ENCODE peak calls at places on chromosomes 16 and 17, in nine cellular contexts. One of them, this sample, is unnamed.
A peak's percentile ranks its signal among the peaks of the same experiment; 100 is the strongest.

GRCh38 chr16:49701867-49702494 is 153.9 kb downstream of the ZNF423 start:
- DNase-seq in neural progenitor cell: peak; percentile 90
- DNase-seq in IMR-90: no peak
- DNase-seq in CD8-positive, alpha-beta T cell: no peak
- DNase-seq in cardiac muscle cell: peak; percentile 94
- DNase-seq in A673: peak; percentile 99
- DNase-seq in nephron progenitor cell: peak; percentile 67
- DNase-seq in HL-60: no peak
- DNase-seq in H1: peak; percentile 74
- DNase-seq in this sample: no peak

GRCh38 chr17:83093506-83093905 is 14.1 kb downstream of the METRNL start:
- DNase-seq in A673: no peak
- DNase-seq in CD8-positive, alpha-beta T cell: no peak
- DNase-seq in neural progenitor cell: no peak
- DNase-seq in H1: no peak
- DNase-seq in cardiac muscle cell: no peak
- DNase-seq in nephron progenitor cell: no peak
- DNase-seq in IMR-90: no peak
- DNase-seq in HL-60: no peak
- DNase-seq in this sample: no peak

GRCh38 chr16:20323591-20324117 is 3.7 kb downstream of the GP2 start:
- DNase-seq in nephron progenitor cell: no peak
- DNase-seq in neural progenitor cell: no peak
- DNase-seq in HL-60: no peak
- DNase-seq in H1: no peak
- DNase-seq in cardiac muscle cell: no peak
- DNase-seq in IMR-90: no peak
- DNase-seq in A673: no peak
- DNase-seq in CD8-positive, alpha-beta T cell: no peak
- DNase-seq in this sample: no peak

GRCh38 chr16:14199624-14200023 is 128.5 kb downstream of the MRTFB start:
- DNase-seq in cardiac muscle cell: no peak
- DNase-seq in A673: no peak
- DNase-seq in neural progenitor cell: no peak
- DNase-seq in CD8-positive, alpha-beta T cell: no peak
- DNase-seq in IMR-90: peak; percentile 27
- DNase-seq in nephron progenitor cell: no peak
- DNase-seq in H1: no peak
- DNase-seq in HL-60: no peak
- DNase-seq in this sample: no peak

GRCh38 chr17:45950888-45951287 is 48.2 kb upstream of the STH start:
- DNase-seq in nephron progenitor cell: no peak
- DNase-seq in neural progenitor cell: no peak
- DNase-seq in IMR-90: no peak
- DNase-seq in CD8-positive, alpha-beta T cell: no peak
- DNase-seq in H1: no peak
- DNase-seq in cardiac muscle cell: no peak
- DNase-seq in A673: no peak
- DNase-seq in HL-60: no peak
- DNase-seq in this sample: no peak

GRCh38 chr16:27450836-27451341 is 48.9 kb downstream of the IL21R start:
- DNase-seq in HL-60: no peak
- DNase-seq in neural progenitor cell: no peak
- DNase-seq in H1: no peak
- DNase-seq in CD8-positive, alpha-beta T cell: no peak
- DNase-seq in A673: no peak
- DNase-seq in nephron progenitor cell: no peak
- DNase-seq in IMR-90: no peak
- DNase-seq in cardiac muscle cell: no peak
- DNase-seq in this sample: no peak

GRCh38 chr17:17021194-17021863 is 20.9 kb upstream of the MPRIP start:
- DNase-seq in A673: peak; percentile 87
- DNase-seq in IMR-90: no peak
- DNase-seq in CD8-positive, alpha-beta T cell: no peak
- DNase-seq in neural progenitor cell: peak; percentile 82
- DNase-seq in H1: no peak
- DNase-seq in cardiac muscle cell: peak; percentile 57
- DNase-seq in nephron progenitor cell: no peak
- DNase-seq in HL-60: no peak
- DNase-seq in this sample: no peak

GRCh38 chr17:205817-206216 is 24.4 kb upstream of the DOC2B start:
- DNase-seq in CD8-positive, alpha-beta T cell: no peak
- DNase-seq in neural progenitor cell: no peak
- DNase-seq in HL-60: no peak
- DNase-seq in IMR-90: no peak
- DNase-seq in nephron progenitor cell: no peak
- DNase-seq in A673: no peak
- DNase-seq in cardiac muscle cell: no peak
- DNase-seq in H1: no peak
- DNase-seq in this sample: no peak

GRCh38 chr17:31321481-31321880 is at the start of gene EVI2A:
- DNase-seq in IMR-90: peak; percentile 88
- DNase-seq in cardiac muscle cell: no peak
- DNase-seq in A673: peak; percentile 57
- DNase-seq in HL-60: peak; percentile 81
- DNase-seq in neural progenitor cell: peak; percentile 3
- DNase-seq in CD8-positive, alpha-beta T cell: peak; percentile 73
- DNase-seq in H1: no peak
- DNase-seq in nephron progenitor cell: no peak
- DNase-seq in this sample: peak; percentile 59

GRCh38 chr16:72372646-72373045 is 200.7 kb upstream of the PMFBP1 start:
- DNase-seq in HL-60: no peak
- DNase-seq in H1: no peak
- DNase-seq in CD8-positive, alpha-beta T cell: no peak
- DNase-seq in nephron progenitor cell: no peak
- DNase-seq in cardiac muscle cell: no peak
- DNase-seq in A673: no peak
- DNase-seq in IMR-90: no peak
- DNase-seq in neural progenitor cell: no peak
- DNase-seq in this sample: no peak

GRCh38 chr17:48240562-48241130 is 133.1 kb downstream of the SNX11 start:
- DNase-seq in HL-60: no peak
- DNase-seq in IMR-90: peak; percentile 11
- DNase-seq in H1: no peak
- DNase-seq in cardiac muscle cell: no peak
- DNase-seq in neural progenitor cell: no peak
- DNase-seq in A673: no peak
- DNase-seq in CD8-positive, alpha-beta T cell: no peak
- DNase-seq in nephron progenitor cell: no peak
- DNase-seq in this sample: no peak

GRCh38 chr16:75105306-75106061 is 11.1 kb downstream of the LDHD start:
- DNase-seq in HL-60: peak; percentile 58
- DNase-seq in neural progenitor cell: no peak
- DNase-seq in A673: peak; percentile 94
- DNase-seq in IMR-90: peak; percentile 37
- DNase-seq in H1: no peak
- DNase-seq in nephron progenitor cell: no peak
- DNase-seq in CD8-positive, alpha-beta T cell: no peak
- DNase-seq in cardiac muscle cell: no peak
- DNase-seq in this sample: peak; percentile 27

GRCh38 chr17:59538195-59538909 is 27.1 kb upstream of the DHX40 start:
- DNase-seq in A673: no peak
- DNase-seq in H1: no peak
- DNase-seq in HL-60: no peak
- DNase-seq in CD8-positive, alpha-beta T cell: no peak
- DNase-seq in nephron progenitor cell: no peak
- DNase-seq in IMR-90: no peak
- DNase-seq in neural progenitor cell: no peak
- DNase-seq in cardiac muscle cell: no peak
- DNase-seq in this sample: no peak

GRCh38 chr17:2283302-2283701 is 20.3 kb downstream of the SMG6 start:
- DNase-seq in IMR-90: peak; percentile 11
- DNase-seq in neural progenitor cell: no peak
- DNase-seq in H1: no peak
- DNase-seq in A673: no peak
- DNase-seq in CD8-positive, alpha-beta T cell: no peak
- DNase-seq in nephron progenitor cell: no peak
- DNase-seq in HL-60: no peak
- DNase-seq in cardiac muscle cell: no peak
- DNase-seq in this sample: no peak

GRCh38 chr17:2277430-2278170 is 26.0 kb downstream of the SMG6 start:
- DNase-seq in H1: no peak
- DNase-seq in A673: no peak
- DNase-seq in nephron progenitor cell: no peak
- DNase-seq in HL-60: no peak
- DNase-seq in CD8-positive, alpha-beta T cell: no peak
- DNase-seq in cardiac muscle cell: no peak
- DNase-seq in neural progenitor cell: no peak
- DNase-seq in IMR-90: no peak
- DNase-seq in this sample: no peak

GRCh38 chr17:2279707-2280106 is 23.9 kb downstream of the SMG6 start:
- DNase-seq in cardiac muscle cell: no peak
- DNase-seq in A673: no peak
- DNase-seq in IMR-90: no peak
- DNase-seq in HL-60: no peak
- DNase-seq in H1: no peak
- DNase-seq in nephron progenitor cell: no peak
- DNase-seq in CD8-positive, alpha-beta T cell: no peak
- DNase-seq in neural progenitor cell: no peak
- DNase-seq in this sample: no peak

GRCh38 chr17:2282297-2282873 is 21.2 kb downstream of the SMG6 start:
- DNase-seq in A673: peak; percentile 86
- DNase-seq in cardiac muscle cell: peak; percentile 61
- DNase-seq in IMR-90: peak; percentile 91
- DNase-seq in nephron progenitor cell: no peak
- DNase-seq in H1: no peak
- DNase-seq in HL-60: peak; percentile 48
- DNase-seq in neural progenitor cell: peak; percentile 63
- DNase-seq in CD8-positive, alpha-beta T cell: no peak
- DNase-seq in this sample: peak; percentile 61
- TF ChIP-seq CTCF in A673: peak; percentile 77
- TF ChIP-seq CTCF in cardiac muscle cell: peak; percentile 52
- TF ChIP-seq CTCF in IMR-90: peak; percentile 66
- TF ChIP-seq CTCF in nephron progenitor cell: peak; percentile 62
- TF ChIP-seq CTCF in H1: peak; percentile 37
- TF ChIP-seq CTCF in HL-60: no peak
- TF ChIP-seq CTCF in neural progenitor cell: peak; percentile 68
- TF ChIP-seq CTCF in CD8-positive, alpha-beta T cell: peak; percentile 84
- TF ChIP-seq CTCF in this sample: peak; percentile 43

DNA sequence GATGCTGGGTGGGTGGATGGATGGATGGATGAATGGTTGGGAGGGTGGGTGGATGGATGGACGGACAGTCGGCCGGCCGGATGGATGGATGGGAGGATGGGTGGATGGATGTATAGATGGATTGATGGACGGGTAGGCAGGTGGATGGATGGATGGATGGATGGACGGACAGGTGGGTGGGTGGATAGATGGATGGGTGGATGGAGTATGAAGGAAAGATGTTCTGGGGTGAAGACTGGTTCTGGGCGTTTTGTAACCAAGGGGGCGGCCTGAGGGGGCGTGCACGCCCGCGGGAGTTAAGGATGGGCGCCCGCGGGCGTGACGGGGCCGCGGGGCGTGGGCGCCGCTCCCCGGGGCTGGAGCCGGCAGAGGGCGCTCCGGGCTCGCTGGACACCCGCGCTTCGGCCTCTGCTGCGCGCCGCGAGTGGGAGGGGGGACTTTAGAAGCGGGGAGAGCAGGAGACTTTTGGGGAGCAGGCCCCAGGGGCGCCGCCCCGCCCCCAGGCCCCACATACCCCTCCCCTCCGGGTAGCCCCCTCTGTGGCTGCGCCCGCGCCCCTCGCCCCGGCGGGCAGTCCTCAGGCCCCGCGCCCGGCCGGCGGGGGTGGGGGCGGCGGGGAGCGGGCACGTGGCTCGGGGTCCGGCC is at the start of gene NECAB2:
- DNase-seq in A673: peak; percentile 54
- DNase-seq in neural progenitor cell: peak; percentile 78
- DNase-seq in HL-60: no peak
- DNase-seq in CD8-positive, alpha-beta T cell: no peak
- DNase-seq in cardiac muscle cell: peak; percentile 72
- DNase-seq in H1: peak; percentile 74
- DNase-seq in nephron progenitor cell: peak; percentile 79
- DNase-seq in IMR-90: peak; percentile 8
- DNase-seq in this sample: peak; percentile 83
- TF ChIP-seq CTCF in A673: peak; percentile 59
- TF ChIP-seq CTCF in neural progenitor cell: peak; percentile 81
- TF ChIP-seq CTCF in HL-60: peak; percentile 11
- TF ChIP-seq CTCF in CD8-positive, alpha-beta T cell: no peak
- TF ChIP-seq CTCF in cardiac muscle cell: peak; percentile 49
- TF ChIP-seq CTCF in H1: peak; percentile 56
- TF ChIP-seq CTCF in nephron progenitor cell: peak; percentile 49
- TF ChIP-seq CTCF in IMR-90: peak; percentile 73
- TF ChIP-seq CTCF in this sample: peak; percentile 81

GRCh38 chr16:77111057-77111456 is 79.9 kb upstream of the MON1B start:
- DNase-seq in IMR-90: no peak
- DNase-seq in cardiac muscle cell: no peak
- DNase-seq in HL-60: peak; percentile 84
- DNase-seq in CD8-positive, alpha-beta T cell: no peak
- DNase-seq in H1: no peak
- DNase-seq in nephron progenitor cell: no peak
- DNase-seq in neural progenitor cell: no peak
- DNase-seq in A673: no peak
- DNase-seq in this sample: no peak

GRCh38 chr16:77117687-77118086 is 73.3 kb upstream of the MON1B start:
- DNase-seq in IMR-90: no peak
- DNase-seq in neural progenitor cell: no peak
- DNase-seq in nephron progenitor cell: no peak
- DNase-seq in HL-60: no peak
- DNase-seq in H1: no peak
- DNase-seq in cardiac muscle cell: peak; percentile 57
- DNase-seq in A673: peak; percentile 2
- DNase-seq in CD8-positive, alpha-beta T cell: no peak
- DNase-seq in this sample: no peak

GRCh38 chr16:77113835-77114234 is 77.2 kb upstream of the MON1B start:
- DNase-seq in neural progenitor cell: no peak
- DNase-seq in HL-60: no peak
- DNase-seq in nephron progenitor cell: no peak
- DNase-seq in IMR-90: no peak
- DNase-seq in cardiac muscle cell: no peak
- DNase-seq in CD8-positive, alpha-beta T cell: no peak
- DNase-seq in A673: no peak
- DNase-seq in H1: no peak
- DNase-seq in this sample: no peak

DNA sequence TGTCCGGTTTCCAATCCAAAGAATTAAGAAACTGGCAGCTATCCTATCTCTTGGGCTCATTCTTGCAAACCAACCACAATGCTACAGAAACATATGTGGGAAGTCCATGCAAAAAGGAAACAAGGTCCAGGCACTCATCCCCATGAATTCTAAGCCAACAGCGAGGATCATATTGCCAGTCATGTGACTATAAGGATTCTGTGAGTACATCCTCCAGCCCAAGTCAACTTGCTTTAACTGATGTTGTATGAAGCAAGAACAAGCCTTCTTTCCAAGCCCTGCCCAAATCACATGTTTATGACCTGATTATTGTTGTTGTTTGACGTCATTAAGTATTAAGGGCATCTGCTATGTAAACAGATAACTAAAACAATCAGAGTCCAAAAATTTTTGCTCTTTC is 78.3 kb upstream of the MON1B start:
- DNase-seq in cardiac muscle cell: no peak
- DNase-seq in CD8-positive, alpha-beta T cell: no peak
- DNase-seq in H1: no peak
- DNase-seq in A673: no peak
- DNase-seq in nephron progenitor cell: no peak
- DNase-seq in IMR-90: no peak
- DNase-seq in neural progenitor cell: no peak
- DNase-seq in HL-60: no peak
- DNase-seq in this sample: no peak
- TF ChIP-seq CTCF in cardiac muscle cell: no peak
- TF ChIP-seq CTCF in CD8-positive, alpha-beta T cell: no peak
- TF ChIP-seq CTCF in H1: no peak
- TF ChIP-seq CTCF in A673: no peak
- TF ChIP-seq CTCF in nephron progenitor cell: no peak
- TF ChIP-seq CTCF in IMR-90: no peak
- TF ChIP-seq CTCF in neural progenitor cell: no peak
- TF ChIP-seq CTCF in HL-60: no peak
- TF ChIP-seq CTCF in this sample: no peak

GRCh38 chr17:5139454-5139725 is 23.6 kb downstream of the USP6 start:
- DNase-seq in neural progenitor cell: no peak
- DNase-seq in A673: no peak
- DNase-seq in nephron progenitor cell: no peak
- DNase-seq in CD8-positive, alpha-beta T cell: no peak
- DNase-seq in H1: no peak
- DNase-seq in HL-60: no peak
- DNase-seq in IMR-90: no peak
- DNase-seq in cardiac muscle cell: no peak
- DNase-seq in this sample: no peak
- TF ChIP-seq CTCF in neural progenitor cell: no peak
- TF ChIP-seq CTCF in A673: no peak
- TF ChIP-seq CTCF in nephron progenitor cell: no peak
- TF ChIP-seq CTCF in CD8-positive, alpha-beta T cell: no peak
- TF ChIP-seq CTCF in H1: no peak
- TF ChIP-seq CTCF in HL-60: no peak
- TF ChIP-seq CTCF in IMR-90: no peak
- TF ChIP-seq CTCF in cardiac muscle cell: no peak
- TF ChIP-seq CTCF in this sample: no peak

This sample was measured in GM10248.